ENCODE peak calls at places on chromosomes 1 and 21, in four cellular contexts. A is heart left ventricle, Y is type B pancreatic cell, W is uterus. O is an unnamed sample.

GRCh38 chr1:235857756-235858155 is 8.9 kb downstream of the LYST start:
- DNase-seq in A (no peak), Y (no peak), W (no peak), O (no peak)

GRCh38 chr1:224213438-224214119 is 30.5 kb downstream of the DEGS1 start:
- DNase-seq in A (no peak), Y (no peak), W (no peak), O (no peak)

GRCh38 chr1:119862276-119862675 is 34.0 kb downstream of the ADAM30 start:
- DNase-seq in A (no peak), Y (no peak), W (no peak), O (no peak)

GRCh38 chr1:151401860-151402259 is 2.5 kb downstream of the PSMB4 start:
- DNase-seq in A (no peak), Y (no peak), W (no peak), O (no peak)

GRCh38 chr1:234315588-234315987 is 57.7 kb upstream of the COA6 start:
- DNase-seq in A (no peak), Y (no peak), W (no peak), O (no peak)

GRCh38 chr1:183760661-183761060 is 44.3 kb upstream of the RGL1 start:
- DNase-seq in A (no peak), Y (no peak), W (no peak), O (no peak)

GRCh38 chr1:36493524-36493923 is 10.8 kb upstream of the CSF3R start:
- DNase-seq in A (no peak), Y (no peak), W (no peak), O (no peak)

GRCh38 chr1:9143250-9143649 is 14.3 kb upstream of the GPR157 start:
- DNase-seq in A (no peak), Y (no peak), W (no peak), O (peak)

GRCh38 chr1:219323426-219323825 is 149.7 kb downstream of the LYPLAL1 start:
- DNase-seq in A (no peak), Y (no peak), W (no peak), O (no peak)

GRCh38 chr1:45999507-45999906 is 132.9 kb downstream of the PIK3R3 start:
- DNase-seq in A (no peak), Y (no peak), W (no peak), O (no peak)

GRCh38 chr1:26405281-26405915 is 5.2 kb upstream of the LIN28A start:
- DNase-seq in A (no peak), Y (no peak), W (no peak), O (no peak)

GRCh38 chr1:174742805-174743653 is 256.7 kb upstream of the CACYBP start:
- DNase-seq in A (no peak), Y (no peak), W (no peak), O (no peak)

GRCh38 chr1:43322506-43322905 is 15.1 kb upstream of the MPL start:
- DNase-seq in A (no peak), Y (no peak), W (no peak), O (no peak)

GRCh38 chr21:45927032-45927431 is 54.5 kb upstream of the COL6A1 start:
- DNase-seq in A (no peak), Y (no peak), W (no peak), O (no peak)

GRCh38 chr21:36757246-36757645 is 58.3 kb downstream of the SIM2 start:
- DNase-seq in A (no peak), Y (no peak), W (no peak), O (no peak)

GRCh38 chr1:212630159-212630900 is 21.8 kb downstream of the ATF3 start:
- DNase-seq in A (peak), Y (no peak), W (peak), O (no peak)

GRCh38 chr1:66924756-66925557 is at the start of the genes DNAI4 and MIER1:
- DNase-seq in A (peak), Y (peak), W (peak), O (peak)
- TF ChIP-seq CTCF in A (peak), Y (peak), W (peak), O (peak)

GRCh38 chr1:114490235-114490634 is 20.8 kb downstream of the TRIM33 start:
- DNase-seq in A (no peak), Y (no peak), W (no peak), O (no peak)
- TF ChIP-seq CTCF in A (no peak), Y (no peak), W (no peak), O (no peak)

GRCh38 chr1:165873481-165873880 is 46.1 kb downstream of the UCK2 start:
- DNase-seq in A (no peak), Y (no peak), W (no peak), O (no peak)

GRCh38 chr1:165875604-165876003 is 48.2 kb downstream of the UCK2 start:
- DNase-seq in A (no peak), Y (no peak), W (no peak), O (no peak)

GRCh38 chr1:165876121-165876520 is 48.7 kb downstream of the UCK2 start:
- DNase-seq in A (no peak), Y (no peak), W (no peak), O (no peak)

GRCh38 chr1:165875171-165875570 is 47.8 kb downstream of the UCK2 start:
- DNase-seq in A (no peak), Y (no peak), W (no peak), O (no peak)

GRCh38 chr1:165874643-165875042 is 47.2 kb downstream of the UCK2 start:
- DNase-seq in A (no peak), Y (no peak), W (no peak), O (no peak)
- TF ChIP-seq CTCF in A (no peak), Y (no peak), W (no peak), O (no peak)

DNA sequence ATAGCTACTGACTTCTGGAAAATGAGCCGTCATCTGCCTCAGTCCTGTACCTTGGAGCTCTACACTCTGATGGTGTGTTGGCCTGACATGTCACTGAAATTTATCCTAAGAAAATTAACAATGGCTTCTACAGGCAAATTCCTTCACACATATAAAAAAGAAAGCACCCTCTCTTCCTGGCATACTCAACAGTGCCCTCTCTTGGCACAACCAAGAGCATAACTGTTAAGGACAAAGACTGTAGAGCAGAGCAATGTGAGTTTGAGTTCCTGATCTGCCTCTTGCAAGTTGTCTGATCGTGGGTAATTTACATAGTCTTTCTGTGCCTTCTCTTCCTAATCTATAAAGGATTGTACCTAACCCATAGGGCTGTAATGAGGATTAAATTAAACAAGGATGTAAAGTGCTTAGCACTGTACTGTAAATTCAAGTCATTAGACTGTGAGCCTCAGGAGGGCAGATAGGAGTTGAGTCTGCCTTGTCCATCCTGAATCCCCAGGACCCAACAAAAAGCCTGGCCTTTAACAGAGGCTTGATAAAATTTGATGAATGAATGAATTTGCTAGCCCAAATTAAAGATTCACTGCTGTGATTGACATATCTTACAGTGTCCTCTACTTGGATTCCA is 83.5 kb downstream of the SYF2 start:
- DNase-seq in A (no peak), Y (no peak), W (no peak), O (no peak)
- TF ChIP-seq CTCF in A (peak), Y (peak), W (no peak), O (peak)

DNA sequence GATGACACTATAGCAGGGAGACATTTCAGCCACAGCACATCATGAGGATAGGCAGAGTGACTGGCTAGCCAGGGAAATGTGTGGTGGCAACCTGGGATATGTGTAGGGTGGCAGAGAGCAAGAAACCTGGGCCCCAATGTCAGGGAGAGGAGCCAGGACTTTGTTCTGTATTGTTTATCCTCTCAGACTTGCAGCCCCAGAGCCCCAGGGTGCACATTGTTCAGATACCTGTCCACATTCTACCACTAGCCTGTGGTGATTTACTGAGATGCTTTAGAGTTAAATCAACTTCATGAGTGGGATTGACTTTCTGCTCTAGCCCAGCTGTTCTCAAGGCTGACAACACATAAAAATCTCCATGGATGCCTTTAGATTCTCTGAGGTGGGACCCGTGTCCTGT is 61.5 kb downstream of the MAB21L3 start:
- DNase-seq in A (no peak), Y (no peak), W (no peak), O (no peak)
- TF ChIP-seq CTCF in A (no peak), Y (no peak), W (no peak), O (no peak)

GRCh38 chr1:248853668-248854375 is 5.1 kb downstream of the ZNF692 start:
- DNase-seq in A (no peak), Y (no peak), W (no peak), O (no peak)
- TF ChIP-seq CTCF in A (no peak), Y (no peak), W (no peak), O (no peak)

DNA sequence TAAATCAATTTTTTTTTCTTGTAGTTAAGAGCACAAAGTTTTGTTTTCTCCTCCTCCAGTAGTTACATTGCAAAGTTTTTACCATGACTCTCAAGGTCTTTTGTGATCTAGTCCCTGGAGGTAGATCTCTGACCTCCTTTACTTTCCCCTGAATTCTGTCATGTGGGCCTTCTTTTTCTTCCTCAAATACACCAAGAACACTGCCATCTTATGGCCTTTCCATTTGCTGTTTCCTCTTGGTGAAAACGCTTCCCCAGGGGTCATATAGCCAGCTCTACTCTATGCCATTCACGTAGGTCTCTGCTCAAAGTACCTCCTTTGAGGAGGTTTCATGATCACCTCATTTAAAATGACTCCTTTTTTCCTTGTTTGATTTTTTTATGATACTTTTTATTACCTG is 2.7 kb downstream of the DDX20 start:
- DNase-seq in A (no peak), Y (no peak), W (no peak), O (no peak)
- TF ChIP-seq CTCF in A (no peak), Y (peak), W (no peak), O (peak)

DNA sequence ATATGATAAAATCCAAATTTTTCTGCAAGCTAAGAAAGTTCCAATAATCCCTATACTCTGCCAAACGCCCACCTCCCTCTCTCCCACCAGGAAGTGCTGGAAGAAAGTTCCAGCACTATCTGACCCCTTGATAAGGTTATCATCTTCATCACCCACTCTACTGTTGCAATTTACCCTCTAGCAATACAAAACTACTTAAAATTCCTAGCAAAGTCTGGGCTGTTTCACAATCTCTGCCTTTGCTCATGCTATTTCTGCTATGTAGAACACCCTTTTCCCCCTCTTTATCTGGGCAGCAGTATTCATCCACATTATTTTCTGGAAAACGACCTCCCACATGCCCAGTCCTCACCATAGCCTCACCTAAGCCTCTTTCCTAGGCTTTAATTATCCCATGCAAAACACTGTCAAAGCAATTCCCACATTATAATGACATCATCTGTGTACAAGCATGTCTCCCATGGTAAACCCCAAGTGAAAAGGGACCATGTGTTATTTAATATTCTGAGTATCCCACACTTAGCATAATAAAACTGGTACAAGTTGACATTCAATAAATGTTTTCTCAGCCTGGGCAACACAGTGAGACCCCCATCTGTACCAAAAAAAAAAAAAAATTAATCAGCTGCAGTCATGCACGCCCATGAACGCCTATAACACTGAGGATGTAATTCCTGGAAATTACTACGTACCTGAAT is 11.9 kb downstream of the F11R start:
- DNase-seq in A (no peak), Y (no peak), W (no peak), O (no peak)
- TF ChIP-seq CTCF in A (no peak), Y (no peak), W (no peak), O (no peak)

DNA sequence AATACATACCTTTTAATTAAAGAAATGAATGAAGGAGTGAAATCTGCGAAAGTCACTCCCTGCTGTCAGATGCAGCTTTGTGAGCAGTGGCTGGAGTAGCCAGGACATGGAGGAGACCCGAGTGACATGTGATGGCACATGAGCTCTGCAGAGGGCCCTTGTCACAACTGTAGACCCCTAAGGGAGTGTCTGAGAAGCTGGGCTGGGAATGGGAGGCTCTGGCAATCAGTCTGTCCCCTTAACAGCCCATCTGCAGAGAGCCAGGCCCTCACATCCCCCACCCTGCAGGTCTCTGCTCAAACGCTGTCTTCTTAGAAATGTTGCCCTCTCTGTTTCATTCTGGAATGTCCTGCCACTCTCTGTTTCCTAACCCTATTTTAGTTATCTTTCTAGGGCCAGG is 124.3 kb downstream of the HMGB4 start:
- DNase-seq in A (no peak), Y (no peak), W (no peak), O (no peak)
- TF ChIP-seq CTCF in A (no peak), Y (no peak), W (no peak), O (no peak)